ENCODE peak calls at places on chromosome 4, in nine cellular contexts. K, I, M, D, P, N, A, O and G are unnamed samples.

GRCh38 chr4:6288871-6289270 is 19.2 kb downstream of the WFS1 start:
- DNase-seq in K (no peak), I (no peak), D (no peak), M (no peak), A (no peak), N (no peak), O (no peak), P (no peak), G (no peak)

GRCh38 chr4:100414016-100414790 is 103.6 kb downstream of the EMCN start:
- DNase-seq in N (no peak), I (no peak), D (peak), K (no peak), O (no peak), P (no peak), A (no peak), M (no peak), G (peak)

GRCh38 chr4:177123811-177124210 is 185.9 kb upstream of the NEIL3 start:
- DNase-seq in P (no peak), I (no peak), O (no peak), D (no peak), M (no peak), A (no peak), K (no peak), N (no peak), G (no peak)

GRCh38 chr4:89492476-89493110 is 185.0 kb upstream of the GPRIN3 start:
- DNase-seq in A (no peak), K (no peak), N (no peak), P (peak), I (no peak), D (no peak), M (peak), O (peak), G (peak)

GRCh38 chr4:111839186-111839585 is 306.1 kb upstream of the FAM241A start:
- DNase-seq in I (no peak), O (no peak), M (no peak), A (no peak), K (no peak), N (no peak), P (no peak), D (no peak), G (no peak)

GRCh38 chr4:26873391-26874026 is 12.9 kb downstream of the STIM2 start:
- DNase-seq in I (no peak), N (no peak), K (no peak), A (no peak), M (no peak), P (no peak), O (no peak), D (no peak), G (no peak)

GRCh38 chr4:5712517-5712916 is 1.5 kb downstream of the EVC start:
- DNase-seq in K (no peak), D (peak), O (peak), A (no peak), M (peak), P (no peak), I (no peak), N (no peak), G (peak)

GRCh38 chr4:176444741-176445140 is 125.0 kb downstream of the SPCS3 start:
- DNase-seq in P (no peak), K (no peak), I (no peak), N (no peak), O (peak), D (no peak), M (peak), A (no peak), G (no peak)

GRCh38 chr4:40333921-40334352 is 1.2 kb upstream of the CHRNA9 start:
- DNase-seq in M (peak), O (peak), I (no peak), D (no peak), K (peak), N (peak), P (no peak), A (no peak), G (peak)

GRCh38 chr4:188297873-188298272 is 158.6 kb downstream of the TRIML1 start:
- DNase-seq in A (no peak), N (no peak), O (peak), P (no peak), D (no peak), K (no peak), I (no peak), M (peak), G (no peak)

GRCh38 chr4:88969271-88969670 is 87.7 kb downstream of the FAM13A start:
- DNase-seq in A (no peak), D (no peak), N (no peak), M (no peak), I (no peak), P (no peak), K (no peak), O (no peak), G (no peak)

GRCh38 chr4:742742-743311 is 37.2 kb downstream of the PCGF3 start:
- DNase-seq in D (peak), M (peak), P (peak), I (peak), N (peak), K (peak), A (peak), O (peak), G (peak)

GRCh38 chr4:13640149-13640671 is 12.7 kb upstream of the BOD1L1 start:
- DNase-seq in N (no peak), M (peak), P (no peak), I (no peak), O (peak), K (peak), A (no peak), D (peak), G (no peak)

GRCh38 chr4:76905521-76905920 is 7.6 kb upstream of the SOWAHB start:
- DNase-seq in O (peak), A (no peak), D (no peak), P (no peak), N (no peak), M (peak), I (no peak), K (no peak), G (peak)

GRCh38 chr4:153486281-153487151 is 20.4 kb downstream of the TMEM131L start:
- DNase-seq in K (peak), D (peak), P (peak), N (peak), I (peak), A (peak), M (peak), O (peak), G (peak)

GRCh38 chr4:37358748-37359147 is 114.2 kb downstream of the NWD2 start:
- DNase-seq in K (no peak), I (no peak), M (no peak), A (no peak), O (no peak), N (no peak), P (no peak), D (no peak), G (no peak)

GRCh38 chr4:73675623-73676022 is 55.4 kb upstream of the RASSF6 start:
- DNase-seq in N (no peak), I (no peak), P (no peak), O (no peak), D (no peak), A (no peak), M (no peak), K (no peak), G (no peak)

GRCh38 chr4:114052227-114052626 is 72.8 kb upstream of the ARSJ start:
- DNase-seq in D (no peak), A (no peak), M (no peak), N (no peak), P (no peak), I (no peak), K (no peak), O (no peak), G (no peak)

GRCh38 chr4:84852081-84852480 is 114.4 kb downstream of the WDFY3 start:
- DNase-seq in N (peak), P (peak), I (no peak), A (no peak), K (no peak), D (no peak), O (peak), M (no peak), G (no peak)

DNA sequence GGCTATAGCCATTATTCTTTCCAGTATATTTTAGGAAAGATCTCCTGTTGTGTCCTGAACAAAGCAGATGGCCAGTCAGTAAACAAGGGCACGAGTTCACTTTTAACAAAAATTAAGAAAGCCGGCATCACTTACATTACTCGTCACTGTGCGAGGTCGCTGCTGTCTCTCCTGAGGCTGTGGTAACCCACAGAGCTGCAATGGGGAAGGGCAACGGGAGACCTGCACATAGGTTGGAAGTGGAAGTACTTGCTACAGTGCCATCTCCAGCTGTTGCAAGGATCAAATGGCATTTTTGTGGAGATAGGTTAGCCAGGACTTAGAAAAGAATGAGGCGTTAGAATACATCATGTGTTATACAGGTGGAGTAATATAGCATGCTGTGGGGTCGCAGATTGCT is 132.2 kb downstream of the KLHL8 start:
- DNase-seq in I (no peak), N (no peak), O (no peak), D (no peak), P (no peak), A (no peak), M (no peak), K (no peak), G (no peak)
- H3K27ac ChIP-seq in I (no peak), N (no peak), O (no peak), D (no peak), P (no peak), A (no peak), M (no peak), K (no peak), G (no peak)

GRCh38 chr4:71772592-71772991 is 11.3 kb downstream of the GC start:
- DNase-seq in D (no peak), N (no peak), M (no peak), A (no peak), K (no peak), O (no peak), P (no peak), I (no peak), G (no peak)
- TF ChIP-seq CTCF in D (peak), N (no peak), M (no peak), A (no peak), K (peak), O (no peak), P (no peak), I (peak), G (no peak)

GRCh38 chr4:56823933-56824600 is 2.6 kb upstream of the SPINK2 start:
- DNase-seq in D (no peak), I (no peak), K (no peak), P (no peak), A (no peak), N (no peak), O (no peak), M (no peak), G (peak)

GRCh38 chr4:56817840-56818491 is 3.5 kb downstream of the SPINK2 start:
- DNase-seq in M (no peak), D (no peak), A (no peak), O (no peak), K (no peak), P (no peak), N (no peak), I (no peak), G (peak)

GRCh38 chr4:56818797-56819196 is 2.7 kb downstream of the SPINK2 start:
- DNase-seq in K (no peak), I (no peak), D (no peak), M (no peak), P (no peak), N (no peak), A (no peak), O (no peak), G (no peak)

GRCh38 chr4:56821394-56822263 is at the start of gene SPINK2:
- DNase-seq in A (no peak), D (peak), M (no peak), P (no peak), O (no peak), I (peak), K (peak), N (peak), G (peak)
- H3K4me3 ChIP-seq in A (no peak), D (peak), M (peak), P (no peak), O (peak), I (no peak), K (peak), N (peak), G (peak)

GRCh38 chr4:125020089-125021034 is 294.4 kb upstream of the FAT4 start:
- DNase-seq in M (no peak), O (no peak), K (no peak), P (no peak), I (peak), A (no peak), D (no peak), N (no peak), G (no peak)
- H3K27ac ChIP-seq in M (no peak), O (no peak), K (peak), P (no peak), I (no peak), A (no peak), D (no peak), N (no peak), G (no peak)

DNA sequence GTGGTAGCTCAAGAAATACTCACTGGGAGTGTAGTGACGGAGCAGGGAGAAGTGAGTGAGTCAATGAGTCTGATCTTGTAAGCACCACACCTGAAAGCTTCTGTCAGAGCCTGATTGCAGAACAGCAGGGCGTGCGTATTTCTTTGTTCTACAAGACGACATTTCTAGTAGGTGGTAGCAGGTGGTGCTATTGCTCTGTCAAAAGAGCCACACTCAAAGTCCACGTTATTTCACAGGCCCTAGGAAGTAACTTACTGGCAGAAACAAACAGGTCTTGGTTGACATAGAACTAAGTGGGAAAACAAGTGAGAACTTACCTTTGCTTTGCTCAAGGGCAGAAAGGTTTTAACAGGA is 46.4 kb upstream of the SPRY1 start:
- DNase-seq in K (peak), N (peak), P (peak), I (peak), A (no peak), M (no peak), O (no peak), D (peak), G (no peak)
- TF ChIP-seq CTCF in K (peak), N (no peak), P (no peak), I (peak), A (no peak), M (no peak), O (no peak), D (peak), G (no peak)

DNA sequence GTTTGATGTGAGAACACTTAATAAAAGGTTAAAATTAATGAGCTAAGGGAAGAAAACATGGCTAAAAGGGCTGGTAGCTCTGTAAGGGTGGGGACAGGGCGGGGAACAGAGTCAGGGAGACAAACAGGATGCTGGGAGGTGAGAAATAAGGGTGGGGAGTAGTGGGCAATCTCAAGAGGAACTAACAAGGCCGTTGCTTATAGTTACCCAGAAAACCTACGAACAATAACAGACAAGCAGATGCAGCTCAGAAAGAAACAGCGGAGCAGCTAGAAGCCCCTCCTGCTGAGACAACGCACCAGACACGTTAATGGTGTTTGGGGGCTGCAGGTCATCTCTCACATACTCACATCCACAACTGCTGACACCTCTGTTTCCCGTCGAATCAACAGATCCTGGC is 9.7 kb upstream of the KLF3 start:
- DNase-seq in D (peak), K (no peak), O (no peak), I (no peak), N (no peak), P (no peak), A (no peak), M (no peak), G (no peak)
- H3K4me3 ChIP-seq in D (no peak), K (no peak), O (no peak), I (no peak), N (no peak), P (no peak), A (no peak), M (no peak), G (no peak)

DNA sequence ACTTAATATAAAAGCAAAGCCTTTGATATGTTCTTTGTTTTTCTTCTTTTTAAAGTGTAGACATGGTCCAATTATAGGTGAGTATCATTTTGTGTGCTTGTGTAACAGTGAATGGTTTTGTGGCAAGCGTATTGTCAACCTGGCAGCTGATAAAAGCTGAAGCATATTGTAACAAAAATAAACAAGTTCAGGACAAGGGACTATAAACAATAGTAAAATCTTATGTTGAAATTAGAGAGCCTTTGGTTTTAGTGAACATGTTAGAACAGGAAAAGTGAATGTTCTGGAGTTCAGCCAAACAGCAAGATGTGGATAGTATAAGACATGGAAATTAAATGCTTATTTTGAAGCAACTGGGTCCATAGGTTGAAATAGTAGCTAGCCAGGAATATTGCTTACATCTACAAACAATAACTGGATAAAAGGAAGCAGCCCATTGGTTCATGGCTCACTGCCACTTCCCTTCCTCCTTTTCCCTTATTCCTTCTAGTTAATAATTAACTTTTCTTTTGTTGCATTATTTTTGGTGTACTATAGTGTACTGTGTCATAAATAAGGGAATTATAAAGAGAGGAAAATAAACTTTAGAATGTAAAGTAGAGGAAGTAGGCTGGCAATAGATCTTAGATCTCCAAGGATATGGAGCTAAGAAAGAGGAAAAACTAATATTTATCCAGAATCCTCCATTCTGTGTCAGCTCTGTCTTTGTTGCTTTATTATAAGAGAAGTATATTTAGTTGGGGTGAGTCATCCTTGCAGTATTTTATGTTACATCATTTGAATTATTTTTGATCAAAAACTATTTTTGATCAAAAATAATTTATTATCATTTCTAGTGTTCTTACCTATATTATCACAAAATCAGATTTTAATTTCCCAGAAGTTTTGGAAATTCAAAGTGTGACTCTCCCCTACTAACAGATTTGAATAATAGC is 65.6 kb downstream of the MRPL1 start:
- DNase-seq in D (no peak), A (no peak), M (no peak), K (peak), N (no peak), O (peak), P (peak), I (peak), G (no peak)
- H3K27ac ChIP-seq in D (no peak), A (no peak), M (no peak), K (no peak), N (no peak), O (no peak), P (peak), I (no peak), G (peak)

GRCh38 chr4:39044364-39044946 is 12.2 kb upstream of the TMEM156 start:
- DNase-seq in O (peak), N (peak), A (peak), M (peak), P (peak), I (peak), K (peak), D (peak), G (peak)
- TF ChIP-seq CTCF in O (no peak), N (no peak), A (no peak), M (no peak), P (no peak), I (no peak), K (no peak), D (peak), G (no peak)

GRCh38 chr4:54092800-54093608 is 7.0 kb upstream of the GSX2 start:
- DNase-seq in A (no peak), N (no peak), K (no peak), M (no peak), D (peak), I (no peak), P (no peak), O (no peak), G (no peak)
- H3K4me3 ChIP-seq in A (no peak), N (no peak), K (no peak), M (no peak), D (no peak), I (no peak), P (no peak), O (no peak), G (no peak)